ENCODE peak calls at places on chromosomes 13 and 19, in seven cellular contexts. O, A, V, X, H, S and Z are unnamed samples.

GRCh38 chr13:113877149-113877990 is 13.5 kb upstream of the GAS6 start:
- DNase-seq in S (no peak), H (no peak), V (no peak), O (no peak), X (no peak), A (no peak), Z (no peak)

GRCh38 chr13:73303858-73304257 is 245.1 kb downstream of the KLF5 start:
- DNase-seq in O (no peak), X (no peak), V (no peak), S (no peak), H (no peak), A (no peak), Z (no peak)

GRCh38 chr19:13163609-13164364 is 13.6 kb downstream of the IER2 start:
- DNase-seq in X (no peak), H (peak; percentile 89), A (peak; percentile 68), O (peak; percentile 87), S (peak; percentile 75), V (no peak), Z (no peak)

GRCh38 chr19:11268783-11269267 is 6.5 kb upstream of the DOCK6 start:
- DNase-seq in S (no peak), O (peak; percentile 64), X (no peak), A (no peak), V (no peak), H (peak; percentile 38), Z (no peak)

GRCh38 chr13:93875527-93875926 is 604.0 kb downstream of the DCT start:
- DNase-seq in O (no peak), V (no peak), A (no peak), S (no peak), X (no peak), H (no peak), Z (no peak)

GRCh38 chr19:19502808-19503602 is 12.3 kb downstream of the TSSK6 start:
- DNase-seq in O (no peak), S (no peak), H (no peak), V (no peak), X (no peak), A (no peak), Z (no peak)

GRCh38 chr19:41886761-41887710 is 4.1 kb downstream of the ARHGEF1 start:
- DNase-seq in V (peak; percentile 34), H (peak; percentile 41), A (peak; percentile 61), X (no peak), O (peak; percentile 29), S (no peak), Z (no peak)

GRCh38 chr19:37304190-37304883 is 66.6 kb upstream of the ZNF527 start:
- DNase-seq in H (peak; percentile 20), S (no peak), O (no peak), A (no peak), V (no peak), X (no peak), Z (no peak)

GRCh38 chr13:80924596-80924995 is 583.7 kb upstream of the SPRY2 start:
- DNase-seq in V (no peak), O (no peak), H (peak; percentile 3), A (no peak), S (no peak), X (no peak), Z (no peak)

GRCh38 chr13:35649162-35649561 is 172.7 kb upstream of the MAB21L1 start:
- DNase-seq in A (no peak), H (no peak), O (no peak), V (no peak), X (no peak), S (no peak), Z (no peak)

GRCh38 chr19:52248256-52248655 is 21.1 kb upstream of the ZNF766 start:
- DNase-seq in A (no peak), X (peak; percentile 18), S (peak; percentile 40), H (peak; percentile 59), O (no peak), V (no peak), Z (no peak)

GRCh38 chr13:108326318-108326717 is 56.8 kb downstream of the TNFSF13B start:
- DNase-seq in O (peak; percentile 84), S (no peak), V (no peak), H (peak; percentile 15), A (peak; percentile 41), X (no peak), Z (no peak)

GRCh38 chr19:49425922-49426592 is 869 bp downstream of the GFY start:
- DNase-seq in V (no peak), S (no peak), O (no peak), H (no peak), A (no peak), X (no peak), Z (no peak)

GRCh38 chr19:4456843-4457653 is 546 bp downstream of the UBXN6 start:
- DNase-seq in X (no peak), H (no peak), A (no peak), V (no peak), S (no peak), O (peak; percentile 22), Z (no peak)

GRCh38 chr13:72782717-72783116 is 784 bp downstream of the PIBF1 start:
- DNase-seq in H (no peak), S (no peak), A (no peak), O (no peak), V (no peak), X (no peak), Z (no peak)

GRCh38 chr13:56351041-56351440 is 789.7 kb upstream of the PRR20A start:
- DNase-seq in H (no peak), A (no peak), V (no peak), S (no peak), X (no peak), O (no peak), Z (no peak)

GRCh38 chr13:43077906-43078305 is 54.5 kb downstream of the DNAJC15 start:
- DNase-seq in X (no peak), S (no peak), H (no peak), O (no peak), A (no peak), V (no peak), Z (no peak)

GRCh38 chr19:1830568-1830967 is 17.7 kb downstream of the REXO1 start:
- DNase-seq in V (no peak), S (no peak), O (no peak), H (no peak), X (no peak), A (no peak), Z (no peak)

GRCh38 chr13:67224148-67224846 is 5.8 kb downstream of the PCDH9 start:
- DNase-seq in V (no peak), S (peak; percentile 55), X (no peak), O (peak; percentile 76), H (peak; percentile 79), A (no peak), Z (peak; percentile 33)

GRCh38 chr19:33220115-33220514 is 5.5 kb downstream of the SLC7A10 start:
- DNase-seq in X (no peak), V (no peak), O (no peak), S (no peak), H (no peak), A (no peak), Z (no peak)

GRCh38 chr13:34951528-34951927 is 9.5 kb downstream of the NBEA start:
- DNase-seq in X (no peak), H (no peak), O (no peak), V (no peak), A (no peak), S (no peak), Z (no peak)

GRCh38 chr19:16051254-16052025 is 24.9 kb upstream of the TPM4 start:
- DNase-seq in X (no peak), S (no peak), H (no peak), V (no peak), O (peak; percentile 3), A (no peak), Z (no peak)

GRCh38 chr13:97296740-97297139 is 74.6 kb downstream of the MBNL2 start:
- DNase-seq in X (no peak), S (no peak), H (no peak), O (no peak), V (no peak), A (no peak), Z (no peak)

GRCh38 chr13:26340812-26341211 is 86.9 kb downstream of the CDK8 start:
- DNase-seq in V (no peak), X (no peak), S (no peak), H (no peak), O (no peak), A (no peak), Z (no peak)

GRCh38 chr13:84737671-84738070 is 855.4 kb upstream of the SLITRK1 start:
- DNase-seq in S (no peak), V (no peak), A (no peak), O (no peak), X (no peak), H (no peak), Z (no peak)

GRCh38 chr19:19488041-19488874 is 27.1 kb downstream of the TSSK6 start:
- DNase-seq in X (no peak), A (no peak), O (no peak), H (peak; percentile 65), S (no peak), V (no peak), Z (no peak)

GRCh38 chr13:37968555-37968954 is 99.0 kb upstream of the TRPC4 start:
- DNase-seq in X (no peak), A (no peak), V (no peak), S (no peak), O (no peak), H (no peak), Z (no peak)

GRCh38 chr19:7699422-7700127 is 2.4 kb downstream of the FCER2 start:
- DNase-seq in O (no peak), S (no peak), V (no peak), H (no peak), A (peak; percentile 66), X (no peak), Z (no peak)

GRCh38 chr13:24148414-24149305 is 11.9 kb upstream of the SPATA13 start:
- DNase-seq in S (no peak), O (no peak), A (no peak), H (peak; percentile 71), X (no peak), V (no peak), Z (no peak)

GRCh38 chr19:12754465-12755196 is 3.0 kb downstream of the BEST2 start:
- DNase-seq in V (no peak), X (no peak), S (no peak), H (no peak), O (no peak), A (no peak), Z (no peak)

GRCh38 chr13:31786011-31786410 is 46.7 kb downstream of the RXFP2 start:
- DNase-seq in O (no peak), S (no peak), A (no peak), X (no peak), H (no peak), V (no peak), Z (no peak)

GRCh38 chr19:18589380-18590272 is 1.0 kb downstream of the REX1BD start:
- DNase-seq in H (peak; percentile 73), O (peak; percentile 51), A (no peak), S (peak; percentile 57), V (peak; percentile 34), X (no peak), Z (no peak)